ENCODE peak calls at places on chromosomes 1 and 21, in four cellular contexts. L, M, R and E are unnamed samples.

GRCh38 chr1:209106237-209106741 is 477.2 kb upstream of the CAMK1G start:
- DNase-seq in L (no peak), M (peak; percentile 47), R (no peak), E (peak; percentile 28)

GRCh38 chr1:97252076-97252475 is 530.5 kb downstream of the PTBP2 start:
- DNase-seq in L (no peak), M (no peak), R (no peak), E (peak; percentile 13)

GRCh38 chr1:54266195-54266594 is 66.2 kb downstream of the MRPL37 start:
- DNase-seq in L (no peak), M (no peak), R (no peak), E (no peak)

GRCh38 chr1:183110466-183110865 is 75.6 kb upstream of the LAMC2 start:
- DNase-seq in L (no peak), M (no peak), R (no peak), E (no peak)

GRCh38 chr1:5794279-5794678 is 197.9 kb downstream of the NPHP4 start:
- DNase-seq in L (no peak), M (no peak), R (no peak), E (no peak)

GRCh38 chr1:207067695-207068094 is 14.6 kb downstream of the PFKFB2 start:
- DNase-seq in L (no peak), M (no peak), R (no peak), E (peak; percentile 54)

GRCh38 chr1:58884706-58885661 is 101.1 kb upstream of the JUN start:
- DNase-seq in L (peak; percentile 67), M (no peak), R (no peak), E (no peak)

GRCh38 chr1:53639251-53639721 is 99.7 kb downstream of the GLIS1 start:
- DNase-seq in L (no peak), M (no peak), R (peak; percentile 83), E (peak; percentile 91)

GRCh38 chr1:110874303-110875215 is 1.6 kb downstream of the CD53 start:
- DNase-seq in L (no peak), M (no peak), R (no peak), E (no peak)

GRCh38 chr21:25421327-25422028 is 185.8 kb downstream of the MRPL39 start:
- DNase-seq in L (no peak), M (no peak), R (no peak), E (peak; percentile 73)

GRCh38 chr1:184350573-184350972 is 36.3 kb upstream of the C1orf21 start:
- DNase-seq in L (no peak), M (no peak), R (no peak), E (no peak)

GRCh38 chr1:119659628-119660027 is 11.6 kb upstream of the ZNF697 start:
- DNase-seq in L (no peak), M (no peak), R (no peak), E (no peak)

GRCh38 chr21:38486705-38487104 is 11.6 kb downstream of the ERG start:
- DNase-seq in L (no peak), M (no peak), R (no peak), E (no peak)

GRCh38 chr1:104467590-104467989 is 717.9 kb downstream of the AMY1C start:
- DNase-seq in L (no peak), M (no peak), R (no peak), E (no peak)

GRCh38 chr1:30768830-30769718 is 11.5 kb upstream of the LAPTM5 start:
- DNase-seq in L (no peak), M (no peak), R (no peak), E (no peak)

GRCh38 chr1:59730302-59730701 is 84.4 kb upstream of the HOOK1 start:
- DNase-seq in L (no peak), M (peak; percentile 53), R (no peak), E (peak; percentile 68)

GRCh38 chr1:160178731-160179130 is 11.6 kb upstream of the CASQ1 start:
- DNase-seq in L (no peak), M (no peak), R (no peak), E (no peak)

GRCh38 chr1:228372183-228373003 is 34.2 kb downstream of the TRIM11 start:
- DNase-seq in L (no peak), M (no peak), R (no peak), E (peak; percentile 86)

GRCh38 chr1:46133181-46133658 is 791 bp upstream of the PIK3R3 start:
- DNase-seq in L (no peak), M (no peak), R (no peak), E (no peak)

GRCh38 chr1:112508242-112509004 is at the start of gene WNT2B:
- DNase-seq in L (no peak), M (peak; percentile 40), R (no peak), E (no peak)

GRCh38 chr1:20439282-20439681 is 46.7 kb downstream of the CAMK2N1 start:
- DNase-seq in L (no peak), M (no peak), R (peak; percentile 28), E (peak; percentile 9)

GRCh38 chr1:59143824-59144223 is 153.1 kb upstream of the FGGY start:
- DNase-seq in L (no peak), M (no peak), R (no peak), E (peak; percentile 83)

GRCh38 chr1:41847011-41847410 is 71.7 kb downstream of the HIVEP3 start:
- DNase-seq in L (no peak), M (no peak), R (no peak), E (no peak)

GRCh38 chr1:3668148-3668547 is 15.8 kb downstream of the TP73 start:
- DNase-seq in L (no peak), M (no peak), R (no peak), E (no peak)

GRCh38 chr1:155831279-155831976 is 25.6 kb downstream of the GON4L start:
- DNase-seq in L (no peak), M (no peak), R (no peak), E (no peak)

GRCh38 chr1:9728451-9729295 is 77.1 kb downstream of the PIK3CD start:
- DNase-seq in L (no peak), M (no peak), R (no peak), E (no peak)

GRCh38 chr1:188425687-188426086 is 1596.9 kb downstream of the PLA2G4A start:
- DNase-seq in L (no peak), M (no peak), R (no peak), E (no peak)

GRCh38 chr1:17193222-17194132 is 11.5 kb upstream of the PADI1 start:
- DNase-seq in L (no peak), M (no peak), R (peak; percentile 72), E (no peak)

GRCh38 chr21:37378700-37379139 is 12.1 kb downstream of the DYRK1A start:
- DNase-seq in L (no peak), M (no peak), R (no peak), E (no peak)

GRCh38 chr1:51518033-51518729 is 885 bp downstream of the EPS15 start:
- DNase-seq in L (peak; percentile 11), M (peak; percentile 58), R (no peak), E (peak; percentile 73)

GRCh38 chr1:55214903-55215193 is 316 bp downstream of the USP24 start:
- DNase-seq in L (peak; percentile 30), M (peak; percentile 38), R (no peak), E (peak; percentile 56)

GRCh38 chr1:245840971-245841370 is 666.1 kb downstream of the SMYD3 start:
- DNase-seq in L (no peak), M (no peak), R (no peak), E (no peak)

GRCh38 chr1:165954940-165955339 is 127.5 kb downstream of the UCK2 start:
- DNase-seq in L (no peak), M (no peak), R (no peak), E (no peak)

GRCh38 chr1:64483711-64484454 is 14.0 kb downstream of the CACHD1 start:
- DNase-seq in L (no peak), M (no peak), R (no peak), E (no peak)

GRCh38 chr1:244280859-244281258 is 170.8 kb downstream of the ADSS2 start:
- DNase-seq in L (no peak), M (peak; percentile 67), R (no peak), E (no peak)